ENCODE peak calls at places on chromosomes 7 and 10, in six cellular contexts. V, A, M, G, L and D are unnamed samples.

GRCh38 chr10:88911851-88912250 is 31.8 kb downstream of the STAMBPL1 start:
- DNase-seq in V (no peak), A (no peak), M (no peak), G (no peak), L (no peak), D (no peak)

GRCh38 chr10:112565434-112566053 is 118.5 kb downstream of the VTI1A start:
- DNase-seq in V (peak), A (peak), M (peak), G (peak), L (peak), D (peak)

GRCh38 chr7:140672382-140673062 is at the start of gene ADCK2:
- DNase-seq in V (peak), A (peak), M (peak), G (peak), L (no peak), D (no peak)

GRCh38 chr10:29725133-29725720 is 90.5 kb upstream of the SVIL start:
- DNase-seq in V (no peak), A (peak), M (no peak), G (no peak), L (no peak), D (no peak)

GRCh38 chr10:100825325-100825875 is 80.0 kb downstream of the PAX2 start:
- DNase-seq in V (peak), A (no peak), M (no peak), G (no peak), L (no peak), D (no peak)

GRCh38 chr10:43371418-43371817 is at the start of gene FXYD4:
- DNase-seq in V (no peak), A (no peak), M (no peak), G (no peak), L (no peak), D (no peak)

GRCh38 chr7:34277801-34278195 is 372.5 kb downstream of the BMPER start:
- DNase-seq in V (no peak), A (peak), M (no peak), G (no peak), L (no peak), D (no peak)

GRCh38 chr7:117019786-117020604 is 66.7 kb downstream of the ST7 start:
- DNase-seq in V (peak), A (peak), M (no peak), G (peak), L (peak), D (peak)

GRCh38 chr7:156251861-156252260 is 388.7 kb upstream of the RNF32 start:
- DNase-seq in V (no peak), A (no peak), M (no peak), G (no peak), L (no peak), D (no peak)

GRCh38 chr10:80260295-80261243 is 28.9 kb downstream of the MAT1A start:
- DNase-seq in V (peak), A (peak), M (peak), G (no peak), L (no peak), D (peak)

GRCh38 chr7:140404565-140405080 is 765 bp downstream of the RAB19 start:
- DNase-seq in V (peak), A (no peak), M (no peak), G (no peak), L (no peak), D (no peak)

GRCh38 chr10:35412900-35413491 is 76.7 kb downstream of the CCNY start:
- DNase-seq in V (no peak), A (peak), M (no peak), G (no peak), L (peak), D (peak)

GRCh38 chr7:1235501-1236131 is 2.9 kb downstream of the UNCX start:
- DNase-seq in V (peak), A (no peak), M (no peak), G (no peak), L (no peak), D (no peak)

GRCh38 chr7:100212631-100213286 is 7.0 kb upstream of the PVRIG start:
- DNase-seq in V (no peak), A (no peak), M (no peak), G (no peak), L (no peak), D (no peak)

GRCh38 chr10:63707254-63707910 is 186.2 kb downstream of the REEP3 start:
- DNase-seq in V (no peak), A (peak), M (no peak), G (peak), L (peak), D (peak)

GRCh38 chr10:103491729-103492364 is 1.7 kb upstream of the NEURL1 start:
- DNase-seq in V (peak), A (peak), M (no peak), G (peak), L (peak), D (peak)